ENCODE peak calls at places on chromosomes 13 and 19, in eight cellular contexts. One of them, this sample, is unnamed.

GRCh38 chr13:79384022-79384610 is 21.9 kb downstream of the RBM26 start:
- DNase-seq in stomach: no peak
- DNase-seq in Panc1: no peak
- DNase-seq in transverse colon: peak
- DNase-seq in breast epithelium: no peak
- DNase-seq in GM23338: no peak
- DNase-seq in sigmoid colon: no peak
- DNase-seq in upper lobe of left lung: no peak
- DNase-seq in this sample: peak

GRCh38 chr13:103497404-103497803 is 431.2 kb upstream of the SLC10A2 start:
- DNase-seq in stomach: no peak
- DNase-seq in Panc1: no peak
- DNase-seq in transverse colon: no peak
- DNase-seq in breast epithelium: no peak
- DNase-seq in GM23338: no peak
- DNase-seq in sigmoid colon: no peak
- DNase-seq in upper lobe of left lung: no peak
- DNase-seq in this sample: no peak

GRCh38 chr13:113956571-113956970 is 17.3 kb downstream of the C13orf46 start:
- DNase-seq in stomach: no peak
- DNase-seq in Panc1: no peak
- DNase-seq in transverse colon: no peak
- DNase-seq in breast epithelium: no peak
- DNase-seq in GM23338: no peak
- DNase-seq in sigmoid colon: no peak
- DNase-seq in upper lobe of left lung: peak
- DNase-seq in this sample: no peak

GRCh38 chr19:32265991-32266390 is 79.4 kb upstream of the ZNF507 start:
- DNase-seq in stomach: no peak
- DNase-seq in Panc1: no peak
- DNase-seq in transverse colon: no peak
- DNase-seq in breast epithelium: no peak
- DNase-seq in GM23338: peak
- DNase-seq in sigmoid colon: no peak
- DNase-seq in upper lobe of left lung: no peak
- DNase-seq in this sample: no peak

GRCh38 chr13:44268965-44269364 is 104.7 kb upstream of the SERP2 start:
- DNase-seq in stomach: no peak
- DNase-seq in Panc1: no peak
- DNase-seq in transverse colon: no peak
- DNase-seq in breast epithelium: no peak
- DNase-seq in GM23338: no peak
- DNase-seq in sigmoid colon: no peak
- DNase-seq in upper lobe of left lung: no peak
- DNase-seq in this sample: no peak

GRCh38 chr19:47209323-47210179 is 21.4 kb downstream of the BBC3 start:
- DNase-seq in stomach: no peak
- DNase-seq in Panc1: no peak
- DNase-seq in transverse colon: no peak
- DNase-seq in breast epithelium: no peak
- DNase-seq in GM23338: peak
- DNase-seq in sigmoid colon: no peak
- DNase-seq in upper lobe of left lung: no peak
- DNase-seq in this sample: no peak

GRCh38 chr13:28684257-28684656 is 25.3 kb downstream of the POMP start:
- DNase-seq in stomach: no peak
- DNase-seq in Panc1: no peak
- DNase-seq in transverse colon: peak
- DNase-seq in breast epithelium: no peak
- DNase-seq in GM23338: peak
- DNase-seq in sigmoid colon: no peak
- DNase-seq in upper lobe of left lung: peak
- DNase-seq in this sample: no peak

GRCh38 chr13:102402292-102402691 is 444 bp upstream of the FGF14 start:
- DNase-seq in stomach: no peak
- DNase-seq in Panc1: no peak
- DNase-seq in transverse colon: peak
- DNase-seq in breast epithelium: no peak
- DNase-seq in GM23338: peak
- DNase-seq in sigmoid colon: peak
- DNase-seq in upper lobe of left lung: peak
- DNase-seq in this sample: no peak

GRCh38 chr13:79918620-79919019 is 422.3 kb downstream of the SPRY2 start:
- DNase-seq in stomach: no peak
- DNase-seq in Panc1: no peak
- DNase-seq in transverse colon: no peak
- DNase-seq in breast epithelium: no peak
- DNase-seq in GM23338: no peak
- DNase-seq in sigmoid colon: no peak
- DNase-seq in upper lobe of left lung: no peak
- DNase-seq in this sample: no peak

GRCh38 chr19:11397089-11397610 is 13.0 kb upstream of the EPOR start:
- DNase-seq in stomach: no peak
- DNase-seq in Panc1: no peak
- DNase-seq in transverse colon: no peak
- DNase-seq in breast epithelium: no peak
- DNase-seq in GM23338: no peak
- DNase-seq in sigmoid colon: no peak
- DNase-seq in upper lobe of left lung: peak
- DNase-seq in this sample: no peak

GRCh38 chr19:41877916-41878905 is 1.1 kb downstream of the CD79A start:
- DNase-seq in stomach: no peak
- DNase-seq in Panc1: no peak
- DNase-seq in transverse colon: peak
- DNase-seq in breast epithelium: no peak
- DNase-seq in GM23338: no peak
- DNase-seq in sigmoid colon: no peak
- DNase-seq in upper lobe of left lung: no peak
- DNase-seq in this sample: no peak

GRCh38 chr19:41879080-41879479 is 2.0 kb downstream of the CD79A start:
- DNase-seq in stomach: no peak
- DNase-seq in Panc1: no peak
- DNase-seq in transverse colon: no peak
- DNase-seq in breast epithelium: no peak
- DNase-seq in GM23338: no peak
- DNase-seq in sigmoid colon: no peak
- DNase-seq in upper lobe of left lung: peak
- DNase-seq in this sample: no peak

GRCh38 chr19:41879670-41880328 is 2.7 kb downstream of the CD79A start:
- DNase-seq in stomach: no peak
- DNase-seq in Panc1: no peak
- DNase-seq in transverse colon: no peak
- DNase-seq in breast epithelium: no peak
- DNase-seq in GM23338: no peak
- DNase-seq in sigmoid colon: no peak
- DNase-seq in upper lobe of left lung: no peak
- DNase-seq in this sample: no peak

GRCh38 chr19:41877490-41877876 is 404 bp downstream of the CD79A start:
- DNase-seq in stomach: no peak
- DNase-seq in Panc1: no peak
- DNase-seq in transverse colon: peak
- DNase-seq in breast epithelium: no peak
- DNase-seq in GM23338: no peak
- DNase-seq in sigmoid colon: no peak
- DNase-seq in upper lobe of left lung: no peak
- DNase-seq in this sample: no peak

GRCh38 chr19:41876847-41877489 is at the start of gene CD79A:
- DNase-seq in stomach: no peak
- DNase-seq in Panc1: no peak
- DNase-seq in transverse colon: peak
- DNase-seq in breast epithelium: no peak
- DNase-seq in GM23338: no peak
- DNase-seq in sigmoid colon: no peak
- DNase-seq in upper lobe of left lung: no peak
- DNase-seq in this sample: peak
- TF ChIP-seq POLR2AphosphoS5 in stomach: no peak
- TF ChIP-seq POLR2AphosphoS5 in Panc1: no peak
- TF ChIP-seq POLR2AphosphoS5 in transverse colon: no peak
- TF ChIP-seq POLR2AphosphoS5 in breast epithelium: no peak
- TF ChIP-seq POLR2AphosphoS5 in GM23338: no peak
- TF ChIP-seq POLR2AphosphoS5 in sigmoid colon: no peak
- TF ChIP-seq POLR2AphosphoS5 in upper lobe of left lung: no peak
- TF ChIP-seq POLR2AphosphoS5 in this sample: no peak

GRCh38 chr13:69619651-69620050 is 488.0 kb upstream of the ATXN8OS start:
- DNase-seq in stomach: no peak
- DNase-seq in Panc1: no peak
- DNase-seq in transverse colon: no peak
- DNase-seq in breast epithelium: no peak
- DNase-seq in GM23338: no peak
- DNase-seq in sigmoid colon: no peak
- DNase-seq in upper lobe of left lung: no peak
- DNase-seq in this sample: no peak

GRCh38 chr13:69618838-69619237 is 488.8 kb upstream of the ATXN8OS start:
- DNase-seq in stomach: no peak
- DNase-seq in Panc1: no peak
- DNase-seq in transverse colon: no peak
- DNase-seq in breast epithelium: no peak
- DNase-seq in GM23338: no peak
- DNase-seq in sigmoid colon: no peak
- DNase-seq in upper lobe of left lung: no peak
- DNase-seq in this sample: no peak

GRCh38 chr13:69616398-69616797 is 491.2 kb upstream of the ATXN8OS start:
- DNase-seq in stomach: no peak
- DNase-seq in Panc1: no peak
- DNase-seq in transverse colon: no peak
- DNase-seq in breast epithelium: no peak
- DNase-seq in GM23338: no peak
- DNase-seq in sigmoid colon: no peak
- DNase-seq in upper lobe of left lung: no peak
- DNase-seq in this sample: no peak

GRCh38 chr13:69618393-69618792 is 489.2 kb upstream of the ATXN8OS start:
- DNase-seq in stomach: no peak
- DNase-seq in Panc1: no peak
- DNase-seq in transverse colon: no peak
- DNase-seq in breast epithelium: no peak
- DNase-seq in GM23338: no peak
- DNase-seq in sigmoid colon: no peak
- DNase-seq in upper lobe of left lung: no peak
- DNase-seq in this sample: no peak

GRCh38 chr13:69617587-69617986 is 490.0 kb upstream of the ATXN8OS start:
- DNase-seq in stomach: no peak
- DNase-seq in Panc1: no peak
- DNase-seq in transverse colon: no peak
- DNase-seq in breast epithelium: no peak
- DNase-seq in GM23338: no peak
- DNase-seq in sigmoid colon: no peak
- DNase-seq in upper lobe of left lung: no peak
- DNase-seq in this sample: no peak
- TF ChIP-seq CTCF in stomach: no peak
- TF ChIP-seq CTCF in Panc1: no peak
- TF ChIP-seq CTCF in transverse colon: no peak
- TF ChIP-seq CTCF in breast epithelium: no peak
- TF ChIP-seq CTCF in GM23338: no peak
- TF ChIP-seq CTCF in sigmoid colon: no peak
- TF ChIP-seq CTCF in upper lobe of left lung: no peak
- TF ChIP-seq CTCF in this sample: no peak

DNA sequence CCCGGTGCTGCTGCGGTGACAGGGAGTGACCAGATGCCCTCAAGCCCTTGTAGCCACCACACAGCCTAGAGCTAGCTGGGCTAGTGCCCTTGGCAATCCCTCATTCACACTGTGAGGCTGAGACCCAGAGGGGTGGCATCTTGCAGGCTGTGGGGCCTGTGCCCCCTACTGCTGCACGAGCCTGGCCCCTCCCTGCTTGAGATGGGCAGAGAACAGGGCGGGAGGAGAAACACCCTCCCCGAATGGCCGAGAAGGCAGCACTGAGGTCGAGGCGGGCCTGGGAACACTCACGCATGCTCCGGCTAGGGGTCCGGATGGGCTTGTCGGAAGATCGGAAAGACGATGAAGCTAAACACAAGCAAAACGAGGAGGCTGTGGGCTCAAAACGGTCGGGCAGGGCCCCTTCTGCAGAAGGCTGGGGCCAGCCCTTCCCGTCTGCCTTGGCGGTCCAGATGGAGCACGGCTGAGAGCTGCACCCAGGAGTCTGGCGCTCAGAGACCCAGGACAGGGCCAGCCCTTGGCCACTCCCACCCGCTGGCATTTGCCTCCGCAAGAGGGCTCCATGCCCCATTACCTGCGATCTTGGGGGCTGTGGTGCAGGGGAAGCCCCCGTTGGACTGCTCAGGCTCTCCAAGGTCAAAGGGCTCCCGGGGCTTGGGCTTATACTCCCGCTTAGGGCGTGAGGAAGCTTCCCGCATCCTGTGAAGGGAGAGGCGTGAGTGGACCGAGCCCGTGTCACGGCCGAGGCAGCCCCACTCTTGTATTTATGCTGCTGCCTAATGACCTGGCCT is 18.9 kb downstream of the MPND start:
- DNase-seq in stomach: no peak
- DNase-seq in Panc1: no peak
- DNase-seq in transverse colon: no peak
- DNase-seq in breast epithelium: no peak
- DNase-seq in GM23338: no peak
- DNase-seq in sigmoid colon: no peak
- DNase-seq in upper lobe of left lung: peak
- DNase-seq in this sample: no peak
- TF ChIP-seq POLR2AphosphoS5 in stomach: no peak
- TF ChIP-seq POLR2AphosphoS5 in Panc1: peak
- TF ChIP-seq POLR2AphosphoS5 in transverse colon: no peak
- TF ChIP-seq POLR2AphosphoS5 in breast epithelium: no peak
- TF ChIP-seq POLR2AphosphoS5 in GM23338: no peak
- TF ChIP-seq POLR2AphosphoS5 in sigmoid colon: no peak
- TF ChIP-seq POLR2AphosphoS5 in upper lobe of left lung: no peak
- TF ChIP-seq POLR2AphosphoS5 in this sample: no peak

DNA sequence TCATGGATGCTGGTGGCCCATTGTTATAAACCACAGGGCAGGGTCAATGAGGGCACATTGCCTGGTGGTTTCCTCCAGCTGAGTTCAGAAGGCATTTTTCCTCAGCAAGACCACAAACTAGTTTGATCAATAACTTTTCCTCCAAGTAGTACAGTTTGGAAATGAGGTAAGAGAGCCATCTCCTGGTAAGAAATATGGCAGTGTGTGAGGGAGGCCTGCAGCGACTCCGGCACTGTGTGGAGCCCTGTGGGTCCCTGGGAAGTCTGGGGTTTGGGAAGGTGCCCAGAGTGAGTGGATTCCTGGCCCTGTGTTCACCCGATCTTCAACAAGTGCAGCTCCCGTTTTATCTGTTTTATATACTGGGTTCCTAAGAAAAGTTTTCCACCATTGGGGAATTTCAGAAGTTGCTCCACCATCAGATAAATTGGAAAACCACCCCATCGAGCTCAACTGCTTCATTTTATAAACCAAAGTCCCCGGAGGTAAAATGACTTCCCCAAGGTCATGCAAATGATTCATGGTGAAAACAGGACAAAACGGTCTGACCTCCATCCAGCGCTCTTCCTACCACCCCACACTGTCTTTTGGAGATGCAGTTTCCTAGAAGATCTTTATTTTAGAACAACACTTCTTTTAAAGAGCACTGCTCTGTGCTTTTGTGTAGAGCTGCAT is 148.4 kb downstream of the KATNAL1 start:
- DNase-seq in stomach: peak
- DNase-seq in Panc1: no peak
- DNase-seq in transverse colon: no peak
- DNase-seq in breast epithelium: peak
- DNase-seq in GM23338: no peak
- DNase-seq in sigmoid colon: peak
- DNase-seq in upper lobe of left lung: no peak
- DNase-seq in this sample: no peak
- TF ChIP-seq CTCF in stomach: peak
- TF ChIP-seq CTCF in Panc1: no peak
- TF ChIP-seq CTCF in transverse colon: peak
- TF ChIP-seq CTCF in breast epithelium: no peak
- TF ChIP-seq CTCF in GM23338: peak
- TF ChIP-seq CTCF in sigmoid colon: peak
- TF ChIP-seq CTCF in upper lobe of left lung: no peak
- TF ChIP-seq CTCF in this sample: no peak

This sample was measured in HL-60.